ENCODE peak calls at places on chromosome 19, in ten cellular contexts. One of them, this sample, is unnamed.

GRCh38 chr19:11425719-11426457 is 6.8 kb upstream of the RGL3 start:
- DNase-seq in neural progenitor cell: no peak
- DNase-seq in AG10803: no peak
- DNase-seq in fibroblast of pulmonary artery: no peak
- DNase-seq in kidney epithelial cell: no peak
- DNase-seq in IMR-90: no peak
- DNase-seq in AG09309: no peak
- DNase-seq in cardiac muscle cell: no peak
- DNase-seq in adrenal gland: no peak
- DNase-seq in WERI-Rb-1: no peak
- DNase-seq in this sample: no peak

GRCh38 chr19:45826934-45827333 is 11.8 kb upstream of the RSPH6A start:
- DNase-seq in kidney epithelial cell: no peak
- DNase-seq in adrenal gland: no peak
- DNase-seq in neural progenitor cell: no peak
- DNase-seq in AG09309: no peak
- DNase-seq in fibroblast of pulmonary artery: no peak
- DNase-seq in IMR-90: no peak
- DNase-seq in WERI-Rb-1: peak
- DNase-seq in cardiac muscle cell: no peak
- DNase-seq in AG10803: no peak
- DNase-seq in this sample: no peak

GRCh38 chr19:55158848-55159793 is 1.6 kb upstream of the TNNI3 start:
- DNase-seq in WERI-Rb-1: no peak
- DNase-seq in cardiac muscle cell: peak
- DNase-seq in kidney epithelial cell: no peak
- DNase-seq in AG10803: no peak
- DNase-seq in AG09309: no peak
- DNase-seq in IMR-90: no peak
- DNase-seq in neural progenitor cell: no peak
- DNase-seq in fibroblast of pulmonary artery: peak
- DNase-seq in adrenal gland: no peak
- DNase-seq in this sample: no peak

GRCh38 chr19:4831351-4832340 is at the start of gene TICAM1:
- DNase-seq in neural progenitor cell: no peak
- DNase-seq in fibroblast of pulmonary artery: peak
- DNase-seq in AG09309: no peak
- DNase-seq in kidney epithelial cell: no peak
- DNase-seq in IMR-90: peak
- DNase-seq in adrenal gland: peak
- DNase-seq in cardiac muscle cell: peak
- DNase-seq in AG10803: peak
- DNase-seq in WERI-Rb-1: peak
- DNase-seq in this sample: no peak

GRCh38 chr19:51777570-51778460 is 16.8 kb downstream of the FPR2 start:
- DNase-seq in WERI-Rb-1: peak
- DNase-seq in AG10803: peak
- DNase-seq in IMR-90: peak
- DNase-seq in cardiac muscle cell: peak
- DNase-seq in adrenal gland: peak
- DNase-seq in AG09309: peak
- DNase-seq in neural progenitor cell: peak
- DNase-seq in fibroblast of pulmonary artery: peak
- DNase-seq in kidney epithelial cell: peak
- DNase-seq in this sample: peak

GRCh38 chr19:40677156-40677555 is 13.3 kb downstream of the NUMBL start:
- DNase-seq in adrenal gland: no peak
- DNase-seq in AG09309: no peak
- DNase-seq in AG10803: no peak
- DNase-seq in IMR-90: no peak
- DNase-seq in kidney epithelial cell: no peak
- DNase-seq in WERI-Rb-1: no peak
- DNase-seq in fibroblast of pulmonary artery: no peak
- DNase-seq in cardiac muscle cell: no peak
- DNase-seq in neural progenitor cell: no peak
- DNase-seq in this sample: no peak

GRCh38 chr19:40464059-40465024 is 1.2 kb downstream of the BLVRB start:
- DNase-seq in kidney epithelial cell: peak
- DNase-seq in adrenal gland: peak
- DNase-seq in cardiac muscle cell: peak
- DNase-seq in fibroblast of pulmonary artery: peak
- DNase-seq in AG09309: peak
- DNase-seq in AG10803: peak
- DNase-seq in IMR-90: peak
- DNase-seq in neural progenitor cell: peak
- DNase-seq in WERI-Rb-1: peak
- DNase-seq in this sample: peak

GRCh38 chr19:33347300-33347699 is 26.2 kb upstream of the CEBPG start:
- DNase-seq in AG09309: no peak
- DNase-seq in neural progenitor cell: no peak
- DNase-seq in cardiac muscle cell: no peak
- DNase-seq in kidney epithelial cell: no peak
- DNase-seq in AG10803: no peak
- DNase-seq in fibroblast of pulmonary artery: no peak
- DNase-seq in adrenal gland: no peak
- DNase-seq in IMR-90: no peak
- DNase-seq in WERI-Rb-1: no peak
- DNase-seq in this sample: no peak

GRCh38 chr19:10111405-10111811 is at the start of gene P2RY11:
- DNase-seq in AG10803: no peak
- DNase-seq in IMR-90: no peak
- DNase-seq in neural progenitor cell: no peak
- DNase-seq in cardiac muscle cell: no peak
- DNase-seq in adrenal gland: no peak
- DNase-seq in fibroblast of pulmonary artery: no peak
- DNase-seq in AG09309: no peak
- DNase-seq in WERI-Rb-1: no peak
- DNase-seq in kidney epithelial cell: no peak
- DNase-seq in this sample: no peak

GRCh38 chr19:23285948-23286347 is 35.8 kb upstream of the ZNF724 start:
- DNase-seq in IMR-90: no peak
- DNase-seq in AG09309: no peak
- DNase-seq in kidney epithelial cell: no peak
- DNase-seq in cardiac muscle cell: no peak
- DNase-seq in neural progenitor cell: no peak
- DNase-seq in WERI-Rb-1: no peak
- DNase-seq in adrenal gland: no peak
- DNase-seq in AG10803: no peak
- DNase-seq in fibroblast of pulmonary artery: no peak
- DNase-seq in this sample: no peak

GRCh38 chr19:23286477-23286876 is 36.3 kb upstream of the ZNF724 start:
- DNase-seq in AG10803: no peak
- DNase-seq in WERI-Rb-1: peak
- DNase-seq in AG09309: no peak
- DNase-seq in adrenal gland: no peak
- DNase-seq in IMR-90: no peak
- DNase-seq in fibroblast of pulmonary artery: no peak
- DNase-seq in cardiac muscle cell: no peak
- DNase-seq in kidney epithelial cell: no peak
- DNase-seq in neural progenitor cell: peak
- DNase-seq in this sample: no peak

GRCh38 chr19:23281663-23282276 is 31.6 kb upstream of the ZNF724 start:
- DNase-seq in neural progenitor cell: no peak
- DNase-seq in kidney epithelial cell: no peak
- DNase-seq in AG09309: no peak
- DNase-seq in adrenal gland: no peak
- DNase-seq in fibroblast of pulmonary artery: no peak
- DNase-seq in AG10803: no peak
- DNase-seq in WERI-Rb-1: no peak
- DNase-seq in IMR-90: no peak
- DNase-seq in cardiac muscle cell: no peak
- DNase-seq in this sample: no peak

GRCh38 chr19:23287620-23288019 is 37.4 kb upstream of the ZNF724 start:
- DNase-seq in adrenal gland: no peak
- DNase-seq in WERI-Rb-1: no peak
- DNase-seq in neural progenitor cell: no peak
- DNase-seq in fibroblast of pulmonary artery: no peak
- DNase-seq in AG09309: no peak
- DNase-seq in IMR-90: no peak
- DNase-seq in AG10803: no peak
- DNase-seq in kidney epithelial cell: no peak
- DNase-seq in cardiac muscle cell: no peak
- DNase-seq in this sample: no peak

GRCh38 chr19:23283925-23284324 is 33.7 kb upstream of the ZNF724 start:
- DNase-seq in WERI-Rb-1: peak
- DNase-seq in AG09309: no peak
- DNase-seq in neural progenitor cell: peak
- DNase-seq in adrenal gland: no peak
- DNase-seq in cardiac muscle cell: peak
- DNase-seq in AG10803: peak
- DNase-seq in fibroblast of pulmonary artery: peak
- DNase-seq in IMR-90: peak
- DNase-seq in kidney epithelial cell: no peak
- DNase-seq in this sample: no peak
- TF ChIP-seq CTCF in WERI-Rb-1: peak
- TF ChIP-seq CTCF in AG09309: peak
- TF ChIP-seq CTCF in neural progenitor cell: peak
- TF ChIP-seq CTCF in adrenal gland: peak
- TF ChIP-seq CTCF in cardiac muscle cell: peak
- TF ChIP-seq CTCF in AG10803: peak
- TF ChIP-seq CTCF in fibroblast of pulmonary artery: peak
- TF ChIP-seq CTCF in IMR-90: peak
- TF ChIP-seq CTCF in kidney epithelial cell: peak
- TF ChIP-seq CTCF in this sample: peak

GRCh38 chr19:13154911-13155471 is 4.8 kb downstream of the IER2 start:
- DNase-seq in AG10803: peak
- DNase-seq in adrenal gland: peak
- DNase-seq in neural progenitor cell: peak
- DNase-seq in cardiac muscle cell: peak
- DNase-seq in kidney epithelial cell: no peak
- DNase-seq in AG09309: no peak
- DNase-seq in WERI-Rb-1: peak
- DNase-seq in IMR-90: peak
- DNase-seq in fibroblast of pulmonary artery: peak
- DNase-seq in this sample: peak
- TF ChIP-seq CTCF in AG10803: peak
- TF ChIP-seq CTCF in adrenal gland: no peak
- TF ChIP-seq CTCF in neural progenitor cell: peak
- TF ChIP-seq CTCF in cardiac muscle cell: peak
- TF ChIP-seq CTCF in kidney epithelial cell: peak
- TF ChIP-seq CTCF in AG09309: peak
- TF ChIP-seq CTCF in WERI-Rb-1: peak
- TF ChIP-seq CTCF in IMR-90: peak
- TF ChIP-seq CTCF in fibroblast of pulmonary artery: peak
- TF ChIP-seq CTCF in this sample: no peak

GRCh38 chr19:58037927-58038687 is 4.3 kb downstream of the ZSCAN1 start:
- DNase-seq in IMR-90: no peak
- DNase-seq in AG10803: no peak
- DNase-seq in neural progenitor cell: peak
- DNase-seq in AG09309: no peak
- DNase-seq in kidney epithelial cell: no peak
- DNase-seq in adrenal gland: no peak
- DNase-seq in cardiac muscle cell: peak
- DNase-seq in fibroblast of pulmonary artery: no peak
- DNase-seq in WERI-Rb-1: peak
- DNase-seq in this sample: no peak
- TF ChIP-seq CTCF in IMR-90: no peak
- TF ChIP-seq CTCF in AG10803: no peak
- TF ChIP-seq CTCF in neural progenitor cell: no peak
- TF ChIP-seq CTCF in AG09309: no peak
- TF ChIP-seq CTCF in kidney epithelial cell: no peak
- TF ChIP-seq CTCF in adrenal gland: no peak
- TF ChIP-seq CTCF in cardiac muscle cell: no peak
- TF ChIP-seq CTCF in fibroblast of pulmonary artery: no peak
- TF ChIP-seq CTCF in WERI-Rb-1: peak
- TF ChIP-seq CTCF in this sample: no peak

DNA sequence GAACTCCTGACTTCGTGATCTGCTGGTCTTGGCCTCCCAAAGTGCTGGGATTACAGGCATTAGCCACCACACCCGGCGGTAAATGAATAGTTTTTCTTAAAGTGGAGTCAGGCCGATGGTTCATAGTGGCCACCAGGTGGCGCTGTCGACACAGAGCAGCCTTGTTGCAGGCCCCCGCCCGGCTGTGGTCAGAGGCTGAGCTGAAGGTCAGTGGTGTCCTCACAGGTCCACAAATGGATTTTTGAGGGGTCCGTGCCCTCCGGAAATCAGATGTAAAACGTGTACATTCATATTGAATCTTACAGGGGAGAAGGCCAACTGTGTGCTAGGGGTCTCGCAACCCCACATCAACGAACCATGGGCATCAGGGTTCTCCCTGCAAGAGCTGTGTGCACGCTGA is 13.4 kb upstream of the WDR18 start:
- DNase-seq in fibroblast of pulmonary artery: no peak
- DNase-seq in adrenal gland: no peak
- DNase-seq in IMR-90: no peak
- DNase-seq in WERI-Rb-1: peak
- DNase-seq in AG10803: no peak
- DNase-seq in neural progenitor cell: no peak
- DNase-seq in AG09309: no peak
- DNase-seq in cardiac muscle cell: peak
- DNase-seq in kidney epithelial cell: no peak
- DNase-seq in this sample: no peak
- TF ChIP-seq CTCF in fibroblast of pulmonary artery: peak
- TF ChIP-seq CTCF in adrenal gland: peak
- TF ChIP-seq CTCF in IMR-90: peak
- TF ChIP-seq CTCF in WERI-Rb-1: peak
- TF ChIP-seq CTCF in AG10803: peak
- TF ChIP-seq CTCF in neural progenitor cell: peak
- TF ChIP-seq CTCF in AG09309: peak
- TF ChIP-seq CTCF in cardiac muscle cell: peak
- TF ChIP-seq CTCF in kidney epithelial cell: peak
- TF ChIP-seq CTCF in this sample: peak

This sample was measured in mesothelial cell of epicardium.